ENCODE peak calls at places on chromosomes 5 and 9, in five cellular contexts. J is NCI-H2107; Q is hepatic stellate cell; F is C1 segment of cervical spinal cord; V is naive thymus-derived CD4-positive, alpha-beta T cell. U is an unnamed sample.

GRCh38 chr5:157857821-157858526 is 971 bp downstream of the CLINT1 start:
- DNase-seq in V (no peak), Q (no peak), F (no peak), J (no peak), U (no peak)

GRCh38 chr5:93675458-93676450 is 65.6 kb downstream of the POU5F2 start:
- DNase-seq in Q (no peak), J (no peak), V (no peak), F (no peak), U (peak)

GRCh38 chr5:124663101-124663506 is 83.3 kb downstream of the ZNF608 start:
- DNase-seq in Q (no peak), V (no peak), F (no peak), J (no peak), U (no peak)

GRCh38 chr5:138083702-138084101 is at the start of gene WNT8A:
- DNase-seq in V (no peak), Q (no peak), F (no peak), J (no peak), U (no peak)

GRCh38 chr5:43049216-43049615 is 9.1 kb upstream of the ANXA2R start:
- DNase-seq in V (no peak), J (no peak), Q (no peak), F (no peak), U (no peak)

GRCh38 chr9:37732086-37732744 is 21.4 kb upstream of the TRMT10B start:
- DNase-seq in Q (no peak), J (no peak), F (no peak), V (no peak), U (peak)

GRCh38 chr9:120324996-120325642 is 254.8 kb downstream of the CDK5RAP2 start:
- DNase-seq in F (no peak), V (no peak), J (no peak), Q (no peak), U (no peak)

GRCh38 chr5:106454651-106455415 is 1215.9 kb downstream of the EFNA5 start:
- DNase-seq in Q (no peak), J (no peak), F (no peak), V (no peak), U (peak)

GRCh38 chr9:128819716-128820664 is 1.7 kb downstream of the ENDOG start:
- DNase-seq in V (no peak), J (no peak), Q (peak), F (no peak), U (no peak)